ENCODE peak calls at places on chromosomes 16 and 17, in nine cellular contexts. E is lung, J is cardiac fibroblast, H is right atrium auricular region, A is PC-9, G is mucosa of descending colon, V is lower lobe of right lung, X is epithelial cell of esophagus, U is mammary epithelial cell. Y is an unnamed sample.

GRCh38 chr17:70144260-70144846 is 25.0 kb upstream of the KCNJ2 start:
- DNase-seq in E (no peak), J (peak), H (no peak), A (no peak), G (no peak), V (no peak), X (peak), U (peak), Y (peak)

GRCh38 chr17:78674595-78675315 is 97.6 kb upstream of the DNAH17 start:
- DNase-seq in E (no peak), J (no peak), H (no peak), A (no peak), G (no peak), V (no peak), X (no peak), U (no peak), Y (no peak)

GRCh38 chr16:84013787-84014569 is 28.6 kb downstream of the SLC38A8 start:
- DNase-seq in E (peak), J (peak), H (no peak), A (peak), G (peak), V (peak), X (peak), U (peak), Y (peak)

GRCh38 chr17:76278952-76279741 is 14.0 kb downstream of the UBALD2 start:
- DNase-seq in E (peak), J (peak), H (peak), A (peak), G (peak), V (peak), X (peak), U (peak), Y (peak)

GRCh38 chr17:12089809-12090384 is 69.2 kb downstream of the MAP2K4 start:
- DNase-seq in E (no peak), J (peak), H (no peak), A (no peak), G (no peak), V (no peak), X (peak), U (peak), Y (peak)

GRCh38 chr17:48954300-48954755 is 9.7 kb upstream of the SNF8 start:
- DNase-seq in E (no peak), J (peak), H (no peak), A (peak), G (peak), V (no peak), X (peak), U (no peak), Y (peak)

GRCh38 chr16:68806422-68806821 is 36.9 kb upstream of the TANGO6 start:
- DNase-seq in E (no peak), J (no peak), H (no peak), A (no peak), G (no peak), V (no peak), X (no peak), U (no peak), Y (no peak)

GRCh38 chr16:56732366-56732765 is 2.4 kb downstream of the NUP93 start:
- DNase-seq in E (no peak), J (no peak), H (no peak), A (no peak), G (no peak), V (no peak), X (no peak), U (no peak), Y (no peak)

GRCh38 chr17:34579017-34579946 is at the start of gene TMEM132E:
- DNase-seq in E (peak), J (peak), H (peak), A (no peak), G (no peak), V (peak), X (peak), U (peak), Y (no peak)

GRCh38 chr16:14301150-14302030 is 230.3 kb downstream of the MRTFB start:
- DNase-seq in E (no peak), J (no peak), H (no peak), A (peak), G (peak), V (no peak), X (peak), U (peak), Y (peak)

GRCh38 chr17:74605361-74605760 is 13.3 kb upstream of the CD300LD start:
- DNase-seq in E (no peak), J (peak), H (peak), A (peak), G (no peak), V (no peak), X (peak), U (peak), Y (peak)

GRCh38 chr17:80752369-80752705 is 207.7 kb downstream of the RPTOR start:
- DNase-seq in E (no peak), J (no peak), H (no peak), A (no peak), G (no peak), V (no peak), X (no peak), U (no peak), Y (no peak)

GRCh38 chr17:67671492-67671891 is 46.2 kb upstream of the NOL11 start:
- DNase-seq in E (no peak), J (peak), H (no peak), A (peak), G (no peak), V (no peak), X (no peak), U (no peak), Y (no peak)

GRCh38 chr16:58614212-58614611 is 15.4 kb downstream of the CNOT1 start:
- DNase-seq in E (no peak), J (peak), H (no peak), A (no peak), G (no peak), V (no peak), X (peak), U (peak), Y (no peak)

GRCh38 chr16:10982430-10983174 is 38.2 kb downstream of the CLEC16A start:
- DNase-seq in E (no peak), J (no peak), H (peak), A (no peak), G (no peak), V (no peak), X (no peak), U (no peak), Y (no peak)

GRCh38 chr16:89018605-89019158 is 41.7 kb upstream of the CBFA2T3 start:
- DNase-seq in E (no peak), J (no peak), H (no peak), A (no peak), G (no peak), V (no peak), X (no peak), U (no peak), Y (no peak)

GRCh38 chr16:85986931-85987749 is 88.2 kb downstream of the IRF8 start:
- DNase-seq in E (no peak), J (no peak), H (no peak), A (no peak), G (peak), V (no peak), X (no peak), U (no peak), Y (no peak)

GRCh38 chr17:2138768-2139167 is 83.9 kb downstream of the HIC1 start:
- DNase-seq in E (no peak), J (peak), H (no peak), A (peak), G (no peak), V (no peak), X (no peak), U (no peak), Y (no peak)

GRCh38 chr16:87392823-87393679 is 915 bp downstream of the MAP1LC3B start:
- DNase-seq in E (peak), J (peak), H (no peak), A (peak), G (peak), V (peak), X (peak), U (peak), Y (peak)

GRCh38 chr16:71658771-71659170 is 32.8 kb downstream of the MARVELD3 start:
- DNase-seq in E (no peak), J (no peak), H (no peak), A (no peak), G (no peak), V (no peak), X (no peak), U (no peak), Y (no peak)

GRCh38 chr16:59047114-59047513 is 313.0 kb upstream of the GOT2 start:
- DNase-seq in E (no peak), J (no peak), H (no peak), A (no peak), G (no peak), V (no peak), X (no peak), U (no peak), Y (no peak)

GRCh38 chr17:73232587-73233373 is 28.9 kb downstream of the CPSF4L start:
- DNase-seq in E (no peak), J (peak), H (no peak), A (peak), G (peak), V (peak), X (peak), U (peak), Y (peak)

GRCh38 chr17:37671028-37671812 is 28.0 kb upstream of the DDX52 start:
- DNase-seq in E (no peak), J (no peak), H (no peak), A (no peak), G (peak), V (no peak), X (peak), U (no peak), Y (peak)

GRCh38 chr16:84532299-84532724 is 27.9 kb upstream of the MEAK7 start:
- DNase-seq in E (peak), J (peak), H (peak), A (peak), G (peak), V (no peak), X (peak), U (peak), Y (peak)

GRCh38 chr17:44209786-44210341 is 9.6 kb downstream of the UBTF start:
- DNase-seq in E (no peak), J (no peak), H (no peak), A (no peak), G (no peak), V (no peak), X (peak), U (peak), Y (peak)

GRCh38 chr16:53558665-53559064 is 55.7 kb upstream of the AKTIP start:
- DNase-seq in E (no peak), J (no peak), H (no peak), A (no peak), G (no peak), V (no peak), X (no peak), U (no peak), Y (no peak)

GRCh38 chr17:49021095-49021767 is 24.0 kb downstream of the IGF2BP1 start:
- DNase-seq in E (no peak), J (peak), H (no peak), A (no peak), G (no peak), V (no peak), X (no peak), U (no peak), Y (no peak)

GRCh38 chr17:79045830-79046500 is 22.0 kb downstream of the C1QTNF1 start:
- DNase-seq in E (peak), J (peak), H (peak), A (peak), G (peak), V (peak), X (peak), U (peak), Y (peak)

GRCh38 chr17:3469529-3469928 is 2.1 kb downstream of the SPATA22 start:
- DNase-seq in E (no peak), J (no peak), H (no peak), A (no peak), G (no peak), V (no peak), X (no peak), U (no peak), Y (no peak)

GRCh38 chr16:84925092-84925772 is 86.1 kb downstream of the ZDHHC7 start:
- DNase-seq in E (peak), J (peak), H (no peak), A (peak), G (peak), V (peak), X (peak), U (no peak), Y (peak)

DNA sequence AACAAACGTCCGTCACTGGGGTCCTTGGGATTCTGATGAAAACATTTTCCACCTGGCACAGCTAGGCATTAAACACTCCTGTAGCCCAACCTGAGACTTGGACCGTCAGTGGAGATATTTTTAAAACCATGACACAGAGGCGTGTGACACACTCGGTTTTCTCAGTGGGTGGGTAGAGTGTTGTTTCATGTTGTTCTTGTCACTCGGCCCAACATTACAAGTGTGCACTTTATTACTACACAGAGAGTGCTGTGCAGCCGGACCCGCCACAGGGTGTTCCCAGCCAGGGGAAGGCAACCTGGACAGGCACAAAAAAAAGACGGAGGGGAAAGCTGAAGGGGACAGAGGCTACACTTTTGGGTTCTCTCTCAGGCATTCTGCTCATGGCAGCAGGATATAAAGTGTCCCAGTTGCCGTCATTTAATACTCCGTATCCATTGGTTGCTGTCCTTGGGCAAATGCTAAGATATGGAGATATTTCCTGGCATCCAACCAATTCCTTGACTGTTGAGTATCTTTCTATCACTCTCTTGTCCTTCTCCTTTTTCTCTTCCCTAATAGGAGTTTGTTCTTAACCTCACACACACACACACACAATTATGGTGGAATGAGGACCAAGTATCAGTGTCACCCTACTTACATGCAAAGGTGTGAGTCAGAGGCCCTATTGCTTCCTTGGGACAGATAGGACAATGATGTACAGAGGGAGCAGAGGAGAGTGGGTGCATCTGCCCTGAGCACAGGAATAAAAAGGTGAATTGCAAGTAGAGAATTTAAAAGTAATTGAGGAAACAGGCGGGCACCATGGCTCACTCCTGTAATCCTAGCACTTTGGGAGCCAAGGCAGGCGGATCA is 154.1 kb upstream of the SOX9 start:
- DNase-seq in E (no peak), J (no peak), H (peak), A (no peak), G (no peak), V (no peak), X (peak), U (no peak), Y (no peak)
- H3K4me3 ChIP-seq in E (no peak), J (no peak), H (no peak), A (no peak), G (no peak), V (no peak), X (no peak), U (no peak), Y (no peak)

DNA sequence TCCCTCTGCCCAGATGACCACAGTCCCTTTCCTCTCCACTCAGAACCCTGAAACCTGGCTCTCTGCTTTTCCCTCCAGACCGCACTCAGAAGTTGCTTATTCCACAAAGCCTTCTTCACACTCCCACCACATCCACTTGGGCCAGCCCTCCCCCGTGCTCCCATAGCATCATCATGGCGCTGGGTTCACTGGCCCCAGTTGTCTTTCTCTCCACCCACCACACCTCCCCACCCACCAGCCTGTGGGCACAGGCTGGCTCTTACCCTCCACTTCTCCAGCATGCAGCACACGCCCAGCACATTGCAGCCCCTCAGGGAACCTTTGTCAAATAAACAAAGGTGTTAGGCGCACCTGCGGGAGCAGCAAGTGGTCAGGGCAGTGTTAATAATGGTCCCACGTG is 130.0 kb downstream of the KATNIP start:
- DNase-seq in E (no peak), J (no peak), H (no peak), A (no peak), G (no peak), V (no peak), X (no peak), U (no peak), Y (no peak)
- H3K4me3 ChIP-seq in E (no peak), J (no peak), H (no peak), A (no peak), G (no peak), V (no peak), X (no peak), U (no peak), Y (no peak)

DNA sequence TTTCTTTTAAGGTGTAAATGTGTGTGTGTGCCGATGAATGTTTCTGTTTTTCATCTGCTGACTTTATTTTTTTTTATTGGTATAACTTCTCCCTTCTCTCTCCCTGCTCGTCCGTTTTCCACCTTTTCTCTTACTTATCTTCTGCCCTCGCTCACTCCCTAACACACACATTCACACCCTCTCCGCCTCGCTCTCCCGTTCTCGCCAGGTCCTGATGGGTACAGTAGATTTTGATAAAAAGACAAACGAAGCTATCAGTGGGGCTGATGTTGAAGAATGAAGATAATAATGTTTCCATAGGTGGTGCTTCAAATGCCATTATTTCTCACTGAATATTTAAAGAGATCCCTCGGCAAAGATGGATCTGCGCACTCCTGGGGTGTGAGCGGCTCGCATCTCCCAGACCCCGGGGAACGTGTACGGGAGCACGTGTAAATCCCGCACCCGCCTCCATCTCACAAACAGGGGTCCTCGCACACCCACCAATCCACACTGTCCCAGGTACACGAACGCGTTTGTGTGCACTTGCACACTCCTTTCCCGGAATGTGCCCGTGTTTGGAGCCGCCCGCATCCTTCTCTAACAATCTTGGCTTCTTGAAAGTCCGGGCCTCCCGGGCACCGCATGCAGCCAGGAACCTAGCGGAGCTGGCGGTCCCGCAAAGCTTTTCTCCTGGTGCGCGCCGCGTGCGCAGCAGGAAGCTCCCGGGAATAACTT is 2.4 kb upstream of the SALL1 start:
- DNase-seq in E (no peak), J (no peak), H (no peak), A (no peak), G (no peak), V (no peak), X (no peak), U (no peak), Y (no peak)
- H3K4me3 ChIP-seq in E (no peak), J (peak), H (no peak), A (no peak), G (no peak), V (no peak), X (no peak), U (no peak), Y (no peak)

GRCh38 chr17:6496636-6497441 is 52.6 kb downstream of the PIMREG start:
- DNase-seq in E (no peak), J (no peak), H (no peak), A (no peak), G (no peak), V (peak), X (no peak), U (no peak), Y (no peak)
- H3K4me3 ChIP-seq in E (no peak), J (no peak), H (no peak), A (no peak), G (no peak), V (no peak), X (no peak), U (no peak), Y (no peak)

GRCh38 chr16:30076276-30076791 is 540 bp downstream of the PPP4C start:
- DNase-seq in E (no peak), J (no peak), H (no peak), A (no peak), G (peak), V (peak), X (no peak), U (peak), Y (no peak)

GRCh38 chr16:30075503-30076275 is at the start of gene PPP4C:
- DNase-seq in E (peak), J (peak), H (peak), A (peak), G (peak), V (peak), X (peak), U (peak), Y (peak)

GRCh38 chr16:30078744-30079143 is 3.0 kb downstream of the PPP4C start:
- DNase-seq in E (no peak), J (no peak), H (no peak), A (no peak), G (no peak), V (no peak), X (no peak), U (no peak), Y (no peak)

GRCh38 chr16:30079480-30079879 is 3.7 kb downstream of the PPP4C start:
- DNase-seq in E (no peak), J (no peak), H (no peak), A (no peak), G (no peak), V (no peak), X (no peak), U (no peak), Y (no peak)

GRCh38 chr16:30077656-30078055 is 1.9 kb downstream of the PPP4C start:
- DNase-seq in E (no peak), J (no peak), H (no peak), A (no peak), G (no peak), V (peak), X (no peak), U (no peak), Y (no peak)
- H3K4me3 ChIP-seq in E (no peak), J (no peak), H (no peak), A (peak), G (no peak), V (no peak), X (no peak), U (no peak), Y (no peak)

Y was measured in bronchial epithelial cell.